ENCODE peak calls at places on chromosomes 1 and 21, in six cellular contexts. U is sigmoid colon, W is body of pancreas, F is IMR-90, J is heart right ventricle, Z is fibroblast of lung. Q is an unnamed sample. For H3K36me3, the result is how much of the 10 kb centered on the place peaks cover.

GRCh38 chr1:196305216-196305615 is 303.0 kb downstream of the KCNT2 start:
- DNase-seq in U (no peak), W (no peak), F (no peak), J (no peak), Z (no peak), Q (no peak)

GRCh38 chr1:199273837-199274379 is 635.1 kb downstream of the PTPRC start:
- DNase-seq in U (no peak), W (peak), F (peak), J (no peak), Z (peak), Q (peak)

GRCh38 chr1:37325509-37326437 is 148.6 kb upstream of the ZC3H12A start:
- DNase-seq in U (no peak), W (no peak), F (no peak), J (no peak), Z (no peak), Q (no peak)

GRCh38 chr1:1117469-1117831 is 1.6 kb upstream of the C1orf159 start:
- DNase-seq in U (peak), W (no peak), F (no peak), J (no peak), Z (no peak), Q (no peak)

GRCh38 chr21:29024474-29025327 is at the start of gene USP16:
- DNase-seq in U (peak), W (peak), F (peak), J (peak), Z (peak), Q (peak)

GRCh38 chr1:21350132-21350885 is 60.0 kb upstream of the ECE1 start:
- DNase-seq in U (no peak), W (no peak), F (no peak), J (no peak), Z (peak), Q (no peak)

GRCh38 chr1:103211073-103211472 is 102.8 kb upstream of the COL11A1 start:
- DNase-seq in U (no peak), W (no peak), F (peak), J (no peak), Z (peak), Q (no peak)

GRCh38 chr1:12405325-12406217 is 175.7 kb downstream of the VPS13D start:
- DNase-seq in U (peak), W (peak), F (peak), J (no peak), Z (peak), Q (peak)

GRCh38 chr21:44314128-44314527 is 14.3 kb downstream of the PFKL start:
- DNase-seq in U (no peak), W (no peak), F (no peak), J (no peak), Z (no peak), Q (no peak)

GRCh38 chr21:44311108-44311507 is 11.3 kb downstream of the PFKL start:
- DNase-seq in U (no peak), W (no peak), F (no peak), J (no peak), Z (no peak), Q (no peak)

GRCh38 chr21:44312089-44312488 is 12.2 kb downstream of the PFKL start:
- DNase-seq in U (no peak), W (no peak), F (no peak), J (no peak), Z (no peak), Q (no peak)

GRCh38 chr21:44313451-44313850 is 13.6 kb downstream of the PFKL start:
- DNase-seq in U (no peak), W (no peak), F (no peak), J (no peak), Z (no peak), Q (no peak)

DNA sequence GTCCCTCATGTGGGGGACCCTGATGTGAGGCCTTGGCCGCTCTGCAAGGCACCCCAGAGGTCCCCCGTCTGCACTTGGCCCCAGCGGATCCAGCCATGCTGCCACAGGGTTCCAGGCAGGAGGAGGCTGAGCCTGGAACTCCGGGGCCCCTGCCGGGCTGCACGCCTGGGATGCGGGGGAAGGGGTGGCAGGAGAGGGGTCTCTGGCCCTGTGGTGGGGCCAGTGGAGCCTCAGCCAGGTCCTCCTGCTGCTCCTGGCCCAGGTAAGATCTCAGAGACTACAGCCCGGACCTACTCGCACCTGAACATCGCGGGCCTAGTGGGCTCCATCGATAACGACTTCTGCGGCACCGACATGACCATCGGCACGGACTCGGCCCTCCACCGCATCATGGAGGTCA is 12.9 kb downstream of the PFKL start:
- DNase-seq in U (no peak), W (no peak), F (no peak), J (no peak), Z (no peak), Q (no peak)
- H3K36me3 ChIP-seq in U (half or more), W (under half), F (half or more), J (under half), Z (under half), Q (half or more)

DNA sequence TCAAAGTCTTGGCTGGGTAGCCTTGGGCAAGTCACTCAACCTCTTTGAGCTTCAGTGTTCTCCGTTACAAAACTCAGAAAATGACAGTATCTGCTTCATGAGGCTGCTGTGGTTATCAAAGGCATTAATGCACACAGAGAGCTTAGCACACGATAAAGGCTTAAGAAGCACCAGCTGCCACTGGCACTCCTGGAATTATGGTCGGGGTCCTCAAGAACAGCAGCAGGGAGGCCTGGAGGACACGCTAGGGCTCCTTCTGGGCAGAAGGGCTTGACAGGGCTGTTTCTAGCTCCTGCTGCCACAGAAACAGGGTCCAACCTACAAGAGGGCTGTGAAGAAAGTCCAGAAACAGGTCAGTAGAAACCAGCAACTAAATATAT is 38.8 kb downstream of the LRP8 start:
- DNase-seq in U (no peak), W (no peak), F (no peak), J (no peak), Z (no peak), Q (no peak)
- H3K36me3 ChIP-seq in U (under half), W (under half), F (under half), J (under half), Z (under half), Q (under half)

GRCh38 chr1:202004711-202005110 is 5.7 kb upstream of the ELF3 start:
- DNase-seq in U (no peak), W (no peak), F (no peak), J (no peak), Z (no peak), Q (no peak)

GRCh38 chr1:202007279-202007678 is 3.1 kb upstream of the ELF3 start:
- DNase-seq in U (no peak), W (no peak), F (no peak), J (no peak), Z (no peak), Q (peak)

GRCh38 chr1:201999625-202000238 is 10.7 kb upstream of the ELF3 start:
- DNase-seq in U (no peak), W (peak), F (peak), J (no peak), Z (peak), Q (peak)

GRCh38 chr1:202005958-202006357 is 4.4 kb upstream of the ELF3 start:
- DNase-seq in U (no peak), W (no peak), F (no peak), J (no peak), Z (no peak), Q (no peak)

GRCh38 chr1:202002447-202002846 is 7.9 kb upstream of the ELF3 start:
- DNase-seq in U (no peak), W (no peak), F (no peak), J (no peak), Z (no peak), Q (no peak)
- H3K36me3 ChIP-seq in U (half or more), W (under half), F (half or more), J (under half), Z (under half), Q (half or more)

DNA sequence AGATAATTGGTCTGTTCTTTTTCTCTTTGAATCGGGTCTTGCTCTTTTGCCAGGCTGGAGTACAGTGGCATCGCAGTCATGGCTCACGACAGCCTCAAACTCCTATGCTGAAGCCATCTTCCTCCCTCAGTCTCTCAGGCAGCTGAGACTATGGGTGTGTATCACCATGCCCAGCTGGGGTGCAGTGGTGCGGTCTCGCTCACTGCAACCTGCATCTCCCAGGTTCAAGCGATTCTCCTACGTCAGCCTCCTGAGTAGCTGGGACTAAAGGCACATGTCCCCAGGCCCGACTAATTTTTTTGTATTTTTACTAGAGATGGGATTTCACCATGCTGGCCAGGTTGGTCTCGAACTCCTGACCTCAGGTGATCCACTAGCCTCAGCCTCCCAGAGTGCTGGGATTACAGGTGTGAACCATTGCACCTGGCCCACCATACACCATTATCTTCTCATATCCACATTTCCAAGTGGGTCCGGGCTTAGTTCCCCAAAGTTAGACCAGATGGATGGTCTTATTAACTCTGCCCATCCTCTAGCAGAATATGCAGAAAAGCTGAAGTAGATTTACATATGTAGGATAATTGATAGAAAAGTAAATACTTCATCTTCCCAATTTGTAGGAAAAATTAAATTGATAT is 13.1 kb downstream of the CCDC17 start:
- DNase-seq in U (no peak), W (no peak), F (no peak), J (no peak), Z (no peak), Q (no peak)
- H3K36me3 ChIP-seq in U (half or more), W (under half), F (under half), J (under half), Z (under half), Q (under half)

GRCh38 chr1:15260418-15261154 is 13.6 kb downstream of the FHAD1 start:
- DNase-seq in U (no peak), W (no peak), F (peak), J (no peak), Z (peak), Q (no peak)
- H3K36me3 ChIP-seq in U (under half), W (under half), F (under half), J (under half), Z (under half), Q (under half)

GRCh38 chr1:110902820-110903463 is 30.0 kb downstream of the CD53 start:
- DNase-seq in U (no peak), W (no peak), F (no peak), J (no peak), Z (no peak), Q (no peak)

GRCh38 chr1:110896090-110896489 is 23.1 kb downstream of the CD53 start:
- DNase-seq in U (no peak), W (no peak), F (no peak), J (no peak), Z (no peak), Q (no peak)

GRCh38 chr1:110897685-110898084 is 24.7 kb downstream of the CD53 start:
- DNase-seq in U (no peak), W (no peak), F (no peak), J (no peak), Z (no peak), Q (no peak)

GRCh38 chr1:110899458-110899843 is 26.5 kb downstream of the CD53 start:
- DNase-seq in U (no peak), W (no peak), F (no peak), J (no peak), Z (no peak), Q (no peak)

DNA sequence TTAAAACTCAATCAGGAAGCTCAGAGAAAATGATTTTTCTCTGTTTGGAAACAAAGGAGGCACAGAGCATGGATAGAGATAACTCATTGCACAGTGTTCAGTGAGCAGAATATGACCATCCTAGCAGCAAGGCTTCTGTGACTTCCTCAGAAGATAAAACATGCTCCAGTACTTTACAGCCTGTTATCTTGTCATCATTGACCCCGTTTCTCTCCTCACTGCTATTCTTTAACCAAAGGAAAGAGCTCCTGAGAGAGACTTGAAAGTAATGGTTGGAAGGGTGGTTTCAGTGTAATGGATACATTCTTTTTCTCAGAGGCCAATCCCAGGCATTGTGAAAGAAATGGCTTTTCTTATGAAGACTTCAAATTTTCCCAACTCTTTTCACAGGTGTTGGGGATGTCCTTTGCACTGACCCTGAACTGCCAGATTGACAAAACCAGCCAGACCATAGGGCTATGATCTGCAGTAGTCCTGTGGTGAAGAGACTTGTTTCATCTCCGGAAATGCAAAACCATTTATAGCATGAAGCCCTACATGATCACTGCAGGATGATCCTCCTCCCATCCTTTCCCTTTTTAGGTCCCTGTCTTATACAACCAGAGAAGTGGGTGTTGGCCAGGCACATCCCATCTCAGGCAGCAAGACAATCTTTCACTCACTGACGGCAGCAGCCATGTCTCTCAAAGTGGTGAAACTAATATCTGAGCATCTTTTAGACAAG is 25.9 kb downstream of the CD53 start:
- DNase-seq in U (no peak), W (no peak), F (no peak), J (no peak), Z (no peak), Q (no peak)
- H3K36me3 ChIP-seq in U (under half), W (under half), F (under half), J (under half), Z (under half), Q (under half)

GRCh38 chr1:205111354-205111753 is 10.4 kb downstream of the RBBP5 start:
- DNase-seq in U (no peak), W (no peak), F (no peak), J (no peak), Z (no peak), Q (no peak)
- H3K36me3 ChIP-seq in U (half or more), W (under half), F (under half), J (under half), Z (under half), Q (under half)

DNA sequence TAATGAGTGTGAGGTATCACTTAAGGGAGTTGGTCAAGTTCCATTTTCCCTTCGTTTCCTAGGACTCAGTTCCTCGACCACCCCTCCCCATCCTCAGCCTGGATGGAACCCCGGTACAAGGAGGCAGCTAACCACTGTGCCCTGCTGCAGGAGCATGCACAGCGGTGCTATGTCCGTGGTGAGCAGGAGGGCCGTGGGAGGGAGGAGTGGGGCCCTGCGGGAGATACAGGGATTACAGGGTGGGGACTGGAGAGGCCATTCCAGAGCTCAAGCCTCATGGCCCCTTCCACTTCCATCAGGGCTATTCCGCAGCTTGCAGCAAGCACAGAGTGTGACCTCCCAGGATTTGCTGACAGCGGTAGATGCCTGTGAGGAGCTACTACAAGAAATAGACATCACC is 25.8 kb downstream of the HYI start:
- DNase-seq in U (peak), W (no peak), F (no peak), J (no peak), Z (no peak), Q (no peak)
- H3K36me3 ChIP-seq in U (half or more), W (half or more), F (half or more), J (half or more), Z (half or more), Q (half or more)

DNA sequence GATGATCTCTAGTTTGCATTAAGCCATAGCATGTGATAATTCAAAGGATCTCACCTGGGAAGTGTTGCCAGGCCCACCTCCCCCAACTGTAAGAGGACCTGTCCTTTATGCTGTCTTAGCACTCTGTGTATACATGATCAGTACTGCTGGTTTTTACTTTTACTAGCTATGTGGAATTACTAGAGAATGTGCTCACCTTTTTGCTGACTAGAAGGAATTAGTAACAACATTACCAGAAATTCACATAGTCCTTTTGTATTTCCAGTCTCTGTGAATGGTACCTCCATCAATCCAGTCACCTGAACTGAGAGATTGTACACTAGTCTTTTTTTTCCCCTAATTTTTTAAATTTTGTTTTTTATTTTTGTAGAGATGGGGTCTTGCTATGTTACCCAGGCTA is 46.6 kb downstream of the EEIG2 start:
- DNase-seq in U (no peak), W (no peak), F (no peak), J (no peak), Z (no peak), Q (no peak)
- H3K36me3 ChIP-seq in U (under half), W (under half), F (under half), J (under half), Z (under half), Q (under half)